ENCODE peak calls at places on chromosomes 6 and 20, in eight cellular contexts. One of them, this sample, is unnamed.

GRCh38 chr6:105320766-105321165 is 82.1 kb downstream of the PREP start:
- DNase-seq in CD4-positive, alpha-beta T cell: no peak
- DNase-seq in heart right ventricle: no peak
- DNase-seq in cardiac muscle cell: no peak
- DNase-seq in A549: no peak
- DNase-seq in brain microvascular endothelial cell: no peak
- DNase-seq in WERI-Rb-1: no peak
- DNase-seq in heart left ventricle: no peak
- DNase-seq in this sample: no peak

GRCh38 chr6:33710296-33711121 is 991 bp downstream of the UQCC2 start:
- DNase-seq in CD4-positive, alpha-beta T cell: no peak
- DNase-seq in heart right ventricle: no peak
- DNase-seq in cardiac muscle cell: no peak
- DNase-seq in A549: no peak
- DNase-seq in brain microvascular endothelial cell: no peak
- DNase-seq in WERI-Rb-1: peak
- DNase-seq in heart left ventricle: no peak
- DNase-seq in this sample: no peak

GRCh38 chr6:75096986-75097385 is 108.9 kb downstream of the COL12A1 start:
- DNase-seq in CD4-positive, alpha-beta T cell: no peak
- DNase-seq in heart right ventricle: no peak
- DNase-seq in cardiac muscle cell: no peak
- DNase-seq in A549: no peak
- DNase-seq in brain microvascular endothelial cell: no peak
- DNase-seq in WERI-Rb-1: no peak
- DNase-seq in heart left ventricle: no peak
- DNase-seq in this sample: no peak

GRCh38 chr20:4007383-4008025 is 7.9 kb downstream of the RNF24 start:
- DNase-seq in CD4-positive, alpha-beta T cell: no peak
- DNase-seq in heart right ventricle: no peak
- DNase-seq in cardiac muscle cell: no peak
- DNase-seq in A549: no peak
- DNase-seq in brain microvascular endothelial cell: no peak
- DNase-seq in WERI-Rb-1: no peak
- DNase-seq in heart left ventricle: no peak
- DNase-seq in this sample: no peak

GRCh38 chr6:152981989-152982767 is 663 bp downstream of the FBXO5 start:
- DNase-seq in CD4-positive, alpha-beta T cell: no peak
- DNase-seq in heart right ventricle: peak
- DNase-seq in cardiac muscle cell: no peak
- DNase-seq in A549: no peak
- DNase-seq in brain microvascular endothelial cell: no peak
- DNase-seq in WERI-Rb-1: peak
- DNase-seq in heart left ventricle: peak
- DNase-seq in this sample: no peak

GRCh38 chr6:7878401-7878964 is 32.1 kb downstream of the TXNDC5 start:
- DNase-seq in CD4-positive, alpha-beta T cell: no peak
- DNase-seq in heart right ventricle: no peak
- DNase-seq in cardiac muscle cell: peak
- DNase-seq in A549: no peak
- DNase-seq in brain microvascular endothelial cell: no peak
- DNase-seq in WERI-Rb-1: no peak
- DNase-seq in heart left ventricle: no peak
- DNase-seq in this sample: no peak

GRCh38 chr20:32126919-32127318 is 17.4 kb downstream of the TM9SF4 start:
- DNase-seq in CD4-positive, alpha-beta T cell: no peak
- DNase-seq in heart right ventricle: no peak
- DNase-seq in cardiac muscle cell: no peak
- DNase-seq in A549: no peak
- DNase-seq in brain microvascular endothelial cell: no peak
- DNase-seq in WERI-Rb-1: no peak
- DNase-seq in heart left ventricle: no peak
- DNase-seq in this sample: no peak

GRCh38 chr20:46546936-46547335 is 3.5 kb downstream of the OCSTAMP start:
- DNase-seq in CD4-positive, alpha-beta T cell: no peak
- DNase-seq in heart right ventricle: no peak
- DNase-seq in cardiac muscle cell: no peak
- DNase-seq in A549: no peak
- DNase-seq in brain microvascular endothelial cell: no peak
- DNase-seq in WERI-Rb-1: no peak
- DNase-seq in heart left ventricle: no peak
- DNase-seq in this sample: no peak

GRCh38 chr6:78483546-78483945 is 383.8 kb upstream of the IRAK1BP1 start:
- DNase-seq in CD4-positive, alpha-beta T cell: no peak
- DNase-seq in heart right ventricle: no peak
- DNase-seq in cardiac muscle cell: no peak
- DNase-seq in A549: no peak
- DNase-seq in brain microvascular endothelial cell: peak
- DNase-seq in WERI-Rb-1: peak
- DNase-seq in heart left ventricle: no peak
- DNase-seq in this sample: no peak

GRCh38 chr6:26125015-26125690 is 37.9 kb downstream of the HFE start:
- DNase-seq in CD4-positive, alpha-beta T cell: peak
- DNase-seq in heart right ventricle: no peak
- DNase-seq in cardiac muscle cell: peak
- DNase-seq in A549: no peak
- DNase-seq in brain microvascular endothelial cell: peak
- DNase-seq in WERI-Rb-1: peak
- DNase-seq in heart left ventricle: no peak
- DNase-seq in this sample: peak

GRCh38 chr6:154613137-154613676 is 102.7 kb upstream of the CNKSR3 start:
- DNase-seq in CD4-positive, alpha-beta T cell: no peak
- DNase-seq in heart right ventricle: no peak
- DNase-seq in cardiac muscle cell: peak
- DNase-seq in A549: no peak
- DNase-seq in brain microvascular endothelial cell: peak
- DNase-seq in WERI-Rb-1: no peak
- DNase-seq in heart left ventricle: no peak
- DNase-seq in this sample: peak

GRCh38 chr6:5205877-5206840 is 54.6 kb downstream of the LYRM4 start:
- DNase-seq in CD4-positive, alpha-beta T cell: no peak
- DNase-seq in heart right ventricle: peak
- DNase-seq in cardiac muscle cell: peak
- DNase-seq in A549: no peak
- DNase-seq in brain microvascular endothelial cell: peak
- DNase-seq in WERI-Rb-1: peak
- DNase-seq in heart left ventricle: peak
- DNase-seq in this sample: no peak

DNA sequence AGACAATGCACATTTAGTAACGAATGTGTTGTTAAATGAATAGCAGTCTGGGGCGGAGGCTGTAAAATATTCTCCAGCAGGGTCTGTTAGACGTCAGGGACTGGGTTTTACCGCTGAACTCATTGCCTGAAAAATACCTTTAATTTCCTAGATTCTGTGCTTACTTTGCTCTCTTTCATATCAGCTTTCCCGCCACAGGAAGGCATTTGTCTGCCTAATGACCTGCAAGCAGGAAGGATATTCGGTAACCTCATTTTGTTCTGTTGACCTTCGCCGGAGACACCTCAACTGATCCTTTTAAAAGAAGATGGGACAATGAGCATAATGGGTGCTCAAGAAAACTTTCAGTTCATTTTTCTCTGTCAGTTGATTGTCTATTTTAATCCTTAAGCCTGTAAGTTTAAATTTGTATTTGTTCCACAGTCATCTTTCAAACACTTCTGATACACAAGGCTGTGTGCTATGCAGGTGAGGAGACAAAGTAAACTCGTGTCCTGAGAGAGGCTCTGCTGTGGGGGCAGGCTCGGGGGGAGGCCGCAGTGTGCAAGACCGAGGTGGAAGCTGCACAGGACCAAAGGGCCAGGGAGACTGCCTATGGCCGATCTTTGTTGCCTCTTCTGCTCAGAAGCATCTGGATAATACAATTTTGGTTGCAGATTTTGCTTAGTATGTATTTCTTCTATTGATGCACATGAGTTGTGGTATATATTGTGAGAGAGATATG is 27.4 kb upstream of the SIM1 start:
- DNase-seq in CD4-positive, alpha-beta T cell: no peak
- DNase-seq in heart right ventricle: no peak
- DNase-seq in cardiac muscle cell: no peak
- DNase-seq in A549: no peak
- DNase-seq in brain microvascular endothelial cell: no peak
- DNase-seq in WERI-Rb-1: no peak
- DNase-seq in heart left ventricle: no peak
- DNase-seq in this sample: no peak
- H3K27ac ChIP-seq in CD4-positive, alpha-beta T cell: no peak
- H3K27ac ChIP-seq in heart right ventricle: no peak
- H3K27ac ChIP-seq in cardiac muscle cell: no peak
- H3K27ac ChIP-seq in A549: no peak
- H3K27ac ChIP-seq in brain microvascular endothelial cell: no peak
- H3K27ac ChIP-seq in WERI-Rb-1: no peak
- H3K27ac ChIP-seq in heart left ventricle: no peak
- H3K27ac ChIP-seq in this sample: no peak

GRCh38 chr20:845967-846893 is 12.7 kb downstream of the FAM110A start:
- DNase-seq in CD4-positive, alpha-beta T cell: no peak
- DNase-seq in heart right ventricle: peak
- DNase-seq in cardiac muscle cell: no peak
- DNase-seq in A549: no peak
- DNase-seq in brain microvascular endothelial cell: no peak
- DNase-seq in WERI-Rb-1: no peak
- DNase-seq in heart left ventricle: no peak
- DNase-seq in this sample: no peak

GRCh38 chr20:842547-842940 is 9.0 kb downstream of the FAM110A start:
- DNase-seq in CD4-positive, alpha-beta T cell: no peak
- DNase-seq in heart right ventricle: no peak
- DNase-seq in cardiac muscle cell: no peak
- DNase-seq in A549: no peak
- DNase-seq in brain microvascular endothelial cell: no peak
- DNase-seq in WERI-Rb-1: no peak
- DNase-seq in heart left ventricle: no peak
- DNase-seq in this sample: no peak

GRCh38 chr20:845226-845868 is 11.8 kb downstream of the FAM110A start:
- DNase-seq in CD4-positive, alpha-beta T cell: no peak
- DNase-seq in heart right ventricle: peak
- DNase-seq in cardiac muscle cell: no peak
- DNase-seq in A549: no peak
- DNase-seq in brain microvascular endothelial cell: no peak
- DNase-seq in WERI-Rb-1: no peak
- DNase-seq in heart left ventricle: no peak
- DNase-seq in this sample: no peak

GRCh38 chr20:843908-844307 is 10.4 kb downstream of the FAM110A start:
- DNase-seq in CD4-positive, alpha-beta T cell: no peak
- DNase-seq in heart right ventricle: no peak
- DNase-seq in cardiac muscle cell: no peak
- DNase-seq in A549: no peak
- DNase-seq in brain microvascular endothelial cell: no peak
- DNase-seq in WERI-Rb-1: no peak
- DNase-seq in heart left ventricle: no peak
- DNase-seq in this sample: peak

GRCh38 chr20:844473-845225 is 11.1 kb downstream of the FAM110A start:
- DNase-seq in CD4-positive, alpha-beta T cell: peak
- DNase-seq in heart right ventricle: peak
- DNase-seq in cardiac muscle cell: peak
- DNase-seq in A549: peak
- DNase-seq in brain microvascular endothelial cell: peak
- DNase-seq in WERI-Rb-1: peak
- DNase-seq in heart left ventricle: peak
- DNase-seq in this sample: peak
- H3K27ac ChIP-seq in CD4-positive, alpha-beta T cell: peak
- H3K27ac ChIP-seq in heart right ventricle: no peak
- H3K27ac ChIP-seq in cardiac muscle cell: no peak
- H3K27ac ChIP-seq in A549: no peak
- H3K27ac ChIP-seq in brain microvascular endothelial cell: no peak
- H3K27ac ChIP-seq in WERI-Rb-1: peak
- H3K27ac ChIP-seq in heart left ventricle: no peak
- H3K27ac ChIP-seq in this sample: peak

GRCh38 chr20:21189761-21190523 is 64.1 kb downstream of the KIZ start:
- DNase-seq in CD4-positive, alpha-beta T cell: no peak
- DNase-seq in heart right ventricle: no peak
- DNase-seq in cardiac muscle cell: no peak
- DNase-seq in A549: no peak
- DNase-seq in brain microvascular endothelial cell: no peak
- DNase-seq in WERI-Rb-1: no peak
- DNase-seq in heart left ventricle: no peak
- DNase-seq in this sample: no peak
- H3K27ac ChIP-seq in CD4-positive, alpha-beta T cell: no peak
- H3K27ac ChIP-seq in heart right ventricle: no peak
- H3K27ac ChIP-seq in cardiac muscle cell: no peak
- H3K27ac ChIP-seq in A549: no peak
- H3K27ac ChIP-seq in brain microvascular endothelial cell: no peak
- H3K27ac ChIP-seq in WERI-Rb-1: no peak
- H3K27ac ChIP-seq in heart left ventricle: no peak
- H3K27ac ChIP-seq in this sample: no peak

GRCh38 chr20:2102585-2103453 is 1.2 kb downstream of the STK35 start:
- DNase-seq in CD4-positive, alpha-beta T cell: peak
- DNase-seq in heart right ventricle: peak
- DNase-seq in cardiac muscle cell: peak
- DNase-seq in A549: peak
- DNase-seq in brain microvascular endothelial cell: peak
- DNase-seq in WERI-Rb-1: peak
- DNase-seq in heart left ventricle: peak
- DNase-seq in this sample: peak

GRCh38 chr20:2104236-2104635 is 2.6 kb downstream of the STK35 start:
- DNase-seq in CD4-positive, alpha-beta T cell: no peak
- DNase-seq in heart right ventricle: no peak
- DNase-seq in cardiac muscle cell: no peak
- DNase-seq in A549: no peak
- DNase-seq in brain microvascular endothelial cell: no peak
- DNase-seq in WERI-Rb-1: no peak
- DNase-seq in heart left ventricle: no peak
- DNase-seq in this sample: no peak

GRCh38 chr20:2101935-2102584 is 433 bp downstream of the STK35 start:
- DNase-seq in CD4-positive, alpha-beta T cell: peak
- DNase-seq in heart right ventricle: peak
- DNase-seq in cardiac muscle cell: peak
- DNase-seq in A549: peak
- DNase-seq in brain microvascular endothelial cell: peak
- DNase-seq in WERI-Rb-1: peak
- DNase-seq in heart left ventricle: peak
- DNase-seq in this sample: peak

GRCh38 chr20:2101057-2101934 is at the start of gene STK35:
- DNase-seq in CD4-positive, alpha-beta T cell: peak
- DNase-seq in heart right ventricle: peak
- DNase-seq in cardiac muscle cell: no peak
- DNase-seq in A549: peak
- DNase-seq in brain microvascular endothelial cell: no peak
- DNase-seq in WERI-Rb-1: peak
- DNase-seq in heart left ventricle: peak
- DNase-seq in this sample: peak

GRCh38 chr20:2103454-2104153 is 2.0 kb downstream of the STK35 start:
- DNase-seq in CD4-positive, alpha-beta T cell: no peak
- DNase-seq in heart right ventricle: no peak
- DNase-seq in cardiac muscle cell: peak
- DNase-seq in A549: no peak
- DNase-seq in brain microvascular endothelial cell: no peak
- DNase-seq in WERI-Rb-1: no peak
- DNase-seq in heart left ventricle: no peak
- DNase-seq in this sample: no peak
- H3K27ac ChIP-seq in CD4-positive, alpha-beta T cell: no peak
- H3K27ac ChIP-seq in heart right ventricle: peak
- H3K27ac ChIP-seq in cardiac muscle cell: peak
- H3K27ac ChIP-seq in A549: peak
- H3K27ac ChIP-seq in brain microvascular endothelial cell: peak
- H3K27ac ChIP-seq in WERI-Rb-1: peak
- H3K27ac ChIP-seq in heart left ventricle: peak
- H3K27ac ChIP-seq in this sample: peak

This sample was measured in small intestine.